ENCODE peak calls at places on chromosomes 7 and 10, in ten cellular contexts. One of them, this sample, is unnamed.

GRCh38 chr10:126598009-126598408 is 72.5 kb downstream of the C10orf90 start:
- DNase-seq in dorsolateral prefrontal cortex: peak
- DNase-seq in endothelial cell of umbilical vein: peak
- DNase-seq in BJ: no peak
- DNase-seq in fibroblast of pulmonary artery: peak
- DNase-seq in cardiac fibroblast: peak
- DNase-seq in activated CD8-positive, alpha-beta T cell treated with anti-CD3 and anti-CD28 coated beads for 36 hours: peak
- DNase-seq in brain microvascular endothelial cell: peak
- DNase-seq in sigmoid colon: no peak
- DNase-seq in WTC11: peak
- DNase-seq in this sample: peak

GRCh38 chr10:30579554-30579953 is 50.0 kb downstream of the LYZL2 start:
- DNase-seq in dorsolateral prefrontal cortex: no peak
- DNase-seq in endothelial cell of umbilical vein: no peak
- DNase-seq in BJ: no peak
- DNase-seq in fibroblast of pulmonary artery: no peak
- DNase-seq in cardiac fibroblast: no peak
- DNase-seq in activated CD8-positive, alpha-beta T cell treated with anti-CD3 and anti-CD28 coated beads for 36 hours: no peak
- DNase-seq in brain microvascular endothelial cell: no peak
- DNase-seq in sigmoid colon: no peak
- DNase-seq in WTC11: no peak
- DNase-seq in this sample: no peak

GRCh38 chr7:1812693-1813393 is 142.8 kb downstream of the ELFN1 start:
- DNase-seq in dorsolateral prefrontal cortex: no peak
- DNase-seq in endothelial cell of umbilical vein: no peak
- DNase-seq in BJ: no peak
- DNase-seq in fibroblast of pulmonary artery: no peak
- DNase-seq in cardiac fibroblast: no peak
- DNase-seq in activated CD8-positive, alpha-beta T cell treated with anti-CD3 and anti-CD28 coated beads for 36 hours: no peak
- DNase-seq in brain microvascular endothelial cell: no peak
- DNase-seq in sigmoid colon: no peak
- DNase-seq in WTC11: peak
- DNase-seq in this sample: peak

GRCh38 chr7:105015631-105015965 is 1.6 kb downstream of the KMT2E start:
- DNase-seq in dorsolateral prefrontal cortex: no peak
- DNase-seq in endothelial cell of umbilical vein: peak
- DNase-seq in BJ: no peak
- DNase-seq in fibroblast of pulmonary artery: peak
- DNase-seq in cardiac fibroblast: no peak
- DNase-seq in activated CD8-positive, alpha-beta T cell treated with anti-CD3 and anti-CD28 coated beads for 36 hours: peak
- DNase-seq in brain microvascular endothelial cell: peak
- DNase-seq in sigmoid colon: no peak
- DNase-seq in WTC11: no peak
- DNase-seq in this sample: peak

GRCh38 chr7:102153586-102153948 is 133.1 kb upstream of the SH2B2 start:
- DNase-seq in dorsolateral prefrontal cortex: no peak
- DNase-seq in endothelial cell of umbilical vein: no peak
- DNase-seq in BJ: no peak
- DNase-seq in fibroblast of pulmonary artery: no peak
- DNase-seq in cardiac fibroblast: no peak
- DNase-seq in activated CD8-positive, alpha-beta T cell treated with anti-CD3 and anti-CD28 coated beads for 36 hours: no peak
- DNase-seq in brain microvascular endothelial cell: no peak
- DNase-seq in sigmoid colon: no peak
- DNase-seq in WTC11: no peak
- DNase-seq in this sample: no peak

GRCh38 chr10:132193907-132194552 is 7.3 kb downstream of the DPYSL4 start:
- DNase-seq in dorsolateral prefrontal cortex: no peak
- DNase-seq in endothelial cell of umbilical vein: no peak
- DNase-seq in BJ: no peak
- DNase-seq in fibroblast of pulmonary artery: peak
- DNase-seq in cardiac fibroblast: no peak
- DNase-seq in activated CD8-positive, alpha-beta T cell treated with anti-CD3 and anti-CD28 coated beads for 36 hours: peak
- DNase-seq in brain microvascular endothelial cell: no peak
- DNase-seq in sigmoid colon: no peak
- DNase-seq in WTC11: no peak
- DNase-seq in this sample: no peak

GRCh38 chr10:101833466-101833865 is 10.1 kb downstream of the KCNIP2 start:
- DNase-seq in dorsolateral prefrontal cortex: no peak
- DNase-seq in endothelial cell of umbilical vein: no peak
- DNase-seq in BJ: no peak
- DNase-seq in fibroblast of pulmonary artery: no peak
- DNase-seq in cardiac fibroblast: no peak
- DNase-seq in activated CD8-positive, alpha-beta T cell treated with anti-CD3 and anti-CD28 coated beads for 36 hours: peak
- DNase-seq in brain microvascular endothelial cell: no peak
- DNase-seq in sigmoid colon: no peak
- DNase-seq in WTC11: no peak
- DNase-seq in this sample: no peak

GRCh38 chr7:139798221-139798620 is 20.4 kb upstream of the HIPK2 start:
- DNase-seq in dorsolateral prefrontal cortex: no peak
- DNase-seq in endothelial cell of umbilical vein: no peak
- DNase-seq in BJ: no peak
- DNase-seq in fibroblast of pulmonary artery: no peak
- DNase-seq in cardiac fibroblast: no peak
- DNase-seq in activated CD8-positive, alpha-beta T cell treated with anti-CD3 and anti-CD28 coated beads for 36 hours: no peak
- DNase-seq in brain microvascular endothelial cell: no peak
- DNase-seq in sigmoid colon: no peak
- DNase-seq in WTC11: no peak
- DNase-seq in this sample: peak

GRCh38 chr7:141455686-141456085 is 95.5 kb upstream of the AGK start:
- DNase-seq in dorsolateral prefrontal cortex: no peak
- DNase-seq in endothelial cell of umbilical vein: no peak
- DNase-seq in BJ: no peak
- DNase-seq in fibroblast of pulmonary artery: no peak
- DNase-seq in cardiac fibroblast: no peak
- DNase-seq in activated CD8-positive, alpha-beta T cell treated with anti-CD3 and anti-CD28 coated beads for 36 hours: no peak
- DNase-seq in brain microvascular endothelial cell: no peak
- DNase-seq in sigmoid colon: no peak
- DNase-seq in WTC11: no peak
- DNase-seq in this sample: no peak

GRCh38 chr7:84548366-84549085 is 353.9 kb upstream of the SEMA3A start:
- DNase-seq in dorsolateral prefrontal cortex: no peak
- DNase-seq in endothelial cell of umbilical vein: no peak
- DNase-seq in BJ: no peak
- DNase-seq in fibroblast of pulmonary artery: peak
- DNase-seq in cardiac fibroblast: no peak
- DNase-seq in activated CD8-positive, alpha-beta T cell treated with anti-CD3 and anti-CD28 coated beads for 36 hours: no peak
- DNase-seq in brain microvascular endothelial cell: peak
- DNase-seq in sigmoid colon: no peak
- DNase-seq in WTC11: no peak
- DNase-seq in this sample: no peak

GRCh38 chr10:3766046-3766761 is 18.8 kb downstream of the KLF6 start:
- DNase-seq in dorsolateral prefrontal cortex: no peak
- DNase-seq in endothelial cell of umbilical vein: no peak
- DNase-seq in BJ: no peak
- DNase-seq in fibroblast of pulmonary artery: no peak
- DNase-seq in cardiac fibroblast: peak
- DNase-seq in activated CD8-positive, alpha-beta T cell treated with anti-CD3 and anti-CD28 coated beads for 36 hours: no peak
- DNase-seq in brain microvascular endothelial cell: no peak
- DNase-seq in sigmoid colon: no peak
- DNase-seq in WTC11: no peak
- DNase-seq in this sample: no peak

GRCh38 chr10:69780070-69780469 is 21.6 kb upstream of the COL13A1 start:
- DNase-seq in dorsolateral prefrontal cortex: no peak
- DNase-seq in endothelial cell of umbilical vein: no peak
- DNase-seq in BJ: no peak
- DNase-seq in fibroblast of pulmonary artery: no peak
- DNase-seq in cardiac fibroblast: no peak
- DNase-seq in activated CD8-positive, alpha-beta T cell treated with anti-CD3 and anti-CD28 coated beads for 36 hours: no peak
- DNase-seq in brain microvascular endothelial cell: no peak
- DNase-seq in sigmoid colon: no peak
- DNase-seq in WTC11: no peak
- DNase-seq in this sample: no peak

GRCh38 chr10:69769395-69769989 is 32.2 kb upstream of the COL13A1 start:
- DNase-seq in dorsolateral prefrontal cortex: no peak
- DNase-seq in endothelial cell of umbilical vein: peak
- DNase-seq in BJ: peak
- DNase-seq in fibroblast of pulmonary artery: peak
- DNase-seq in cardiac fibroblast: peak
- DNase-seq in activated CD8-positive, alpha-beta T cell treated with anti-CD3 and anti-CD28 coated beads for 36 hours: no peak
- DNase-seq in brain microvascular endothelial cell: peak
- DNase-seq in sigmoid colon: no peak
- DNase-seq in WTC11: peak
- DNase-seq in this sample: no peak

GRCh38 chr10:69772933-69773704 is 28.6 kb upstream of the COL13A1 start:
- DNase-seq in dorsolateral prefrontal cortex: no peak
- DNase-seq in endothelial cell of umbilical vein: no peak
- DNase-seq in BJ: no peak
- DNase-seq in fibroblast of pulmonary artery: no peak
- DNase-seq in cardiac fibroblast: no peak
- DNase-seq in activated CD8-positive, alpha-beta T cell treated with anti-CD3 and anti-CD28 coated beads for 36 hours: no peak
- DNase-seq in brain microvascular endothelial cell: no peak
- DNase-seq in sigmoid colon: peak
- DNase-seq in WTC11: no peak
- DNase-seq in this sample: no peak

DNA sequence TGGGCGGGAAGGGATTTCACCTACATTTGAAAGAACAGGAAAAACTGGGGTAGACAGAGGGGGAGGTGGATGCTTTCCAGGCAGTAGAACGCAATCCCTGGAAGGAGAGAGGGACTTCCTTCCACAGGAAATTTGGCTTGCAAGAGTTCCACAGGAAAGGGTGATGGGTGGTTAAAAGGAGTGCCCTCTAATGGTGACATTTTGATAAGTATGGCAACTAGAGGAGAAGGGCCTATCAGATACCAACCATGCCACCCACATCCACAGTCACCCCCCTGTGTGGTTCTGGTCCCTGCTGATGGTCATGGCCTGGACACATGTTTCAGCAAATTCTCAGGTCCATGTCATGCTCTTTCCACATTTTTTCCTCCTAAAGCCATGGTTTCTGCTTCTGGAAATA is 27.1 kb upstream of the COL13A1 start:
- DNase-seq in dorsolateral prefrontal cortex: no peak
- DNase-seq in endothelial cell of umbilical vein: no peak
- DNase-seq in BJ: no peak
- DNase-seq in fibroblast of pulmonary artery: no peak
- DNase-seq in cardiac fibroblast: no peak
- DNase-seq in activated CD8-positive, alpha-beta T cell treated with anti-CD3 and anti-CD28 coated beads for 36 hours: no peak
- DNase-seq in brain microvascular endothelial cell: no peak
- DNase-seq in sigmoid colon: peak
- DNase-seq in WTC11: no peak
- DNase-seq in this sample: no peak
- TF ChIP-seq CTCF in dorsolateral prefrontal cortex: no peak
- TF ChIP-seq CTCF in endothelial cell of umbilical vein: no peak
- TF ChIP-seq CTCF in BJ: no peak
- TF ChIP-seq CTCF in fibroblast of pulmonary artery: no peak
- TF ChIP-seq CTCF in cardiac fibroblast: no peak
- TF ChIP-seq CTCF in activated CD8-positive, alpha-beta T cell treated with anti-CD3 and anti-CD28 coated beads for 36 hours: no peak
- TF ChIP-seq CTCF in brain microvascular endothelial cell: peak
- TF ChIP-seq CTCF in sigmoid colon: no peak
- TF ChIP-seq CTCF in WTC11: no peak
- TF ChIP-seq CTCF in this sample: no peak

GRCh38 chr7:97845622-97846203 is 26.5 kb downstream of the ASNS start:
- DNase-seq in dorsolateral prefrontal cortex: no peak
- DNase-seq in endothelial cell of umbilical vein: peak
- DNase-seq in BJ: no peak
- DNase-seq in fibroblast of pulmonary artery: peak
- DNase-seq in cardiac fibroblast: peak
- DNase-seq in activated CD8-positive, alpha-beta T cell treated with anti-CD3 and anti-CD28 coated beads for 36 hours: peak
- DNase-seq in brain microvascular endothelial cell: peak
- DNase-seq in sigmoid colon: no peak
- DNase-seq in WTC11: no peak
- DNase-seq in this sample: peak
- TF ChIP-seq CTCF in dorsolateral prefrontal cortex: peak
- TF ChIP-seq CTCF in endothelial cell of umbilical vein: peak
- TF ChIP-seq CTCF in BJ: peak
- TF ChIP-seq CTCF in fibroblast of pulmonary artery: peak
- TF ChIP-seq CTCF in cardiac fibroblast: peak
- TF ChIP-seq CTCF in activated CD8-positive, alpha-beta T cell treated with anti-CD3 and anti-CD28 coated beads for 36 hours: peak
- TF ChIP-seq CTCF in brain microvascular endothelial cell: peak
- TF ChIP-seq CTCF in sigmoid colon: no peak
- TF ChIP-seq CTCF in WTC11: no peak
- TF ChIP-seq CTCF in this sample: peak

GRCh38 chr7:114921636-114922150 is at the start of gene MDFIC:
- DNase-seq in dorsolateral prefrontal cortex: no peak
- DNase-seq in endothelial cell of umbilical vein: peak
- DNase-seq in BJ: no peak
- DNase-seq in fibroblast of pulmonary artery: no peak
- DNase-seq in cardiac fibroblast: no peak
- DNase-seq in activated CD8-positive, alpha-beta T cell treated with anti-CD3 and anti-CD28 coated beads for 36 hours: peak
- DNase-seq in brain microvascular endothelial cell: no peak
- DNase-seq in sigmoid colon: no peak
- DNase-seq in WTC11: peak
- DNase-seq in this sample: no peak
- TF ChIP-seq CTCF in dorsolateral prefrontal cortex: no peak
- TF ChIP-seq CTCF in endothelial cell of umbilical vein: no peak
- TF ChIP-seq CTCF in BJ: no peak
- TF ChIP-seq CTCF in fibroblast of pulmonary artery: no peak
- TF ChIP-seq CTCF in cardiac fibroblast: no peak
- TF ChIP-seq CTCF in activated CD8-positive, alpha-beta T cell treated with anti-CD3 and anti-CD28 coated beads for 36 hours: no peak
- TF ChIP-seq CTCF in brain microvascular endothelial cell: no peak
- TF ChIP-seq CTCF in sigmoid colon: no peak
- TF ChIP-seq CTCF in WTC11: no peak
- TF ChIP-seq CTCF in this sample: no peak

DNA sequence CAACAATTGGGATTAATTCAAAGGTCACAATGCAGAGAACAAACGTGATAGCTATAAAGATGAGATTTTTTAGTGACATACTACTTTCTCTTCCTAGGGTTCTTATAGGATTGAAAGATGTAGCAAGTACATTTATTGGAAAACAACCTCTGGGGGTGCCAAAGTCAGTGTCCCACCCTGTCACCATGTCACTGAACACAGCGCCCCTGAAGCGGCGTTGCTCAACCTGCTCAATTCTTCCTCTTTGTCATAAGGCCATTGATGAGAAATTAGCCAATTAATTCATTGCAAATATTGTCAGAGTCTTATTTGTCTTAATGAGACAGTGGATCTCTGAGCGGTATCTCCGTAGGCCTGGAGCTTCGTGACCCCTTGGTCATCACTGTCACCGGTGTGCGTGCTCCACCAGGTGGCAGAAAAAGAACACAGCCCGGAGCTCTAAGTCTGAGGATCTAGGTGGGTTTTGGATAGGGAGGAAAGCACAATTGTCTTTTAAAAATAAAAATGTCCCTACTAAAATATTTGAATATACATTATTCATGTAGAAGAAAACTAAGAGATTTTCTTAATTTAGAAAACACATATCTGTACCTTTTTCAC is 362.6 kb downstream of the PAXIP1 start:
- DNase-seq in dorsolateral prefrontal cortex: peak
- DNase-seq in endothelial cell of umbilical vein: no peak
- DNase-seq in BJ: no peak
- DNase-seq in fibroblast of pulmonary artery: no peak
- DNase-seq in cardiac fibroblast: no peak
- DNase-seq in activated CD8-positive, alpha-beta T cell treated with anti-CD3 and anti-CD28 coated beads for 36 hours: no peak
- DNase-seq in brain microvascular endothelial cell: no peak
- DNase-seq in sigmoid colon: no peak
- DNase-seq in WTC11: no peak
- DNase-seq in this sample: no peak
- TF ChIP-seq CTCF in dorsolateral prefrontal cortex: peak
- TF ChIP-seq CTCF in endothelial cell of umbilical vein: no peak
- TF ChIP-seq CTCF in BJ: no peak
- TF ChIP-seq CTCF in fibroblast of pulmonary artery: no peak
- TF ChIP-seq CTCF in cardiac fibroblast: no peak
- TF ChIP-seq CTCF in activated CD8-positive, alpha-beta T cell treated with anti-CD3 and anti-CD28 coated beads for 36 hours: no peak
- TF ChIP-seq CTCF in brain microvascular endothelial cell: no peak
- TF ChIP-seq CTCF in sigmoid colon: no peak
- TF ChIP-seq CTCF in WTC11: no peak
- TF ChIP-seq CTCF in this sample: no peak

DNA sequence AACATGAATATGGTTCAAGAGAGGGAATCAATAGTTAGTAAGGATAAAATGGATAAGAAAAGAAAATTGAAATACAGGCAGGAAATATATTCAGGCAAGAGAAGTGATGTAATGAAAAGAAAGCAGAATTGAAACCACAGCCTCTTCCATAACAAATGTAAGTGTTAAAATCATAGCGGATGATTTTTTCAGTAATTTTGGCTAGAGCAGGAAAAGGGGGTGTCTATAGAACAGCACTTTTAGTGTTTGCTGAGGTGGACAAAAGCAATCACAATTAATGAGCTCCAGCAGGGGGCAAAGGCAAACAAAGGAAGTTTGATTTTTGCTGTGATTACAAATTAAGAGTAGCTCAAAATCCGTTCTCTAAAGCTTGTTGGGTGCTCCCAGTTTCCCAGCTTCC is 79.0 kb downstream of the TRIL start:
- DNase-seq in dorsolateral prefrontal cortex: no peak
- DNase-seq in endothelial cell of umbilical vein: no peak
- DNase-seq in BJ: no peak
- DNase-seq in fibroblast of pulmonary artery: no peak
- DNase-seq in cardiac fibroblast: no peak
- DNase-seq in activated CD8-positive, alpha-beta T cell treated with anti-CD3 and anti-CD28 coated beads for 36 hours: no peak
- DNase-seq in brain microvascular endothelial cell: no peak
- DNase-seq in sigmoid colon: no peak
- DNase-seq in WTC11: no peak
- DNase-seq in this sample: no peak
- TF ChIP-seq CTCF in dorsolateral prefrontal cortex: no peak
- TF ChIP-seq CTCF in endothelial cell of umbilical vein: no peak
- TF ChIP-seq CTCF in BJ: no peak
- TF ChIP-seq CTCF in fibroblast of pulmonary artery: no peak
- TF ChIP-seq CTCF in cardiac fibroblast: no peak
- TF ChIP-seq CTCF in activated CD8-positive, alpha-beta T cell treated with anti-CD3 and anti-CD28 coated beads for 36 hours: no peak
- TF ChIP-seq CTCF in brain microvascular endothelial cell: peak
- TF ChIP-seq CTCF in sigmoid colon: no peak
- TF ChIP-seq CTCF in WTC11: no peak
- TF ChIP-seq CTCF in this sample: no peak

This sample was measured in GM13977.